ENCODE peak calls at places on chromosomes 1 and 21, in four cellular contexts. Q is activated CD8-positive, alpha-beta memory T cell treated with anti-CD3 and anti-CD28 coated beads, Interleukin-2, amount 10 ng/mL, durations not matched to agents 7 days and 5 days; Z is stimulated activated CD8-positive, alpha-beta memory T cell treated with anti-CD3 and anti-CD28 coated beads, Interleukin-4, amount 100 ng/mL, for 1 hour; B is coronary artery. I is an unnamed sample.

GRCh38 chr1:174344162-174344561 is 103.6 kb upstream of the GPR52 start:
- DNase-seq in Q (no peak), Z (no peak), B (no peak), I (no peak)

GRCh38 chr1:117237701-117238413 is 27.1 kb upstream of the VTCN1 start:
- DNase-seq in Q (no peak), Z (no peak), B (no peak), I (no peak)

GRCh38 chr1:161092621-161093028 is 3.3 kb upstream of the NECTIN4 start:
- DNase-seq in Q (peak; percentile 49), Z (no peak), B (no peak), I (no peak)

GRCh38 chr1:26132128-26132824 is 20.7 kb downstream of the PDIK1L start:
- DNase-seq in Q (no peak), Z (no peak), B (no peak), I (no peak)

GRCh38 chr1:200437556-200438203 is 27.8 kb upstream of the ZNF281 start:
- DNase-seq in Q (no peak), Z (no peak), B (no peak), I (no peak)

GRCh38 chr1:64215576-64215975 is 12.2 kb downstream of the UBE2U start:
- DNase-seq in Q (no peak), Z (no peak), B (no peak), I (no peak)

GRCh38 chr1:15758537-15758936 is at the start of gene FBLIM1:
- DNase-seq in Q (no peak), Z (no peak), B (no peak), I (no peak)

GRCh38 chr21:34912022-34912933 is 136.8 kb downstream of the RUNX1 start:
- DNase-seq in Q (no peak), Z (no peak), B (no peak), I (no peak)

GRCh38 chr1:27616441-27616840 is 12.5 kb upstream of the AHDC1 start:
- DNase-seq in Q (no peak), Z (no peak), B (no peak), I (no peak)

GRCh38 chr1:226702318-226702956 is 36.6 kb downstream of the ITPKB start:
- DNase-seq in Q (no peak), Z (no peak), B (no peak), I (no peak)

GRCh38 chr1:119687391-119688079 is 24.2 kb upstream of the PHGDH start:
- DNase-seq in Q (no peak), Z (no peak), B (no peak), I (no peak)

GRCh38 chr21:41598561-41599511 is 90.9 kb upstream of the TMPRSS2 start:
- DNase-seq in Q (no peak), Z (no peak), B (peak; percentile 47), I (no peak)

GRCh38 chr1:244084763-244085162 is 33.7 kb downstream of the ZBTB18 start:
- DNase-seq in Q (no peak), Z (no peak), B (no peak), I (no peak)

GRCh38 chr1:169003864-169004516 is 102.5 kb upstream of the ATP1B1 start:
- DNase-seq in Q (no peak), Z (no peak), B (peak; percentile 78), I (no peak)

GRCh38 chr1:28163496-28164120 is 12.9 kb downstream of the PTAFR start:
- DNase-seq in Q (no peak), Z (no peak), B (no peak), I (peak; percentile 50)

GRCh38 chr1:36359383-36359782 is 26.3 kb downstream of the STK40 start:
- DNase-seq in Q (no peak), Z (no peak), B (no peak), I (no peak)

GRCh38 chr1:156401681-156402081 is 32.7 kb downstream of the RHBG start:
- DNase-seq in Q (no peak), Z (no peak), B (no peak), I (peak; percentile 48)

GRCh38 chr1:89259283-89259971 is 13.2 kb downstream of the GBP5 start:
- DNase-seq in Q (peak; percentile 86), Z (no peak), B (no peak), I (no peak)